ENCODE peak calls at places on chromosomes 4 and X, in six cellular contexts. O, W, Z, P, N and R are unnamed samples.

GRCh38 chr4:572594-572993 is 3.5 kb downstream of the TMEM271 start:
- DNase-seq in W (no peak), P (no peak), Z (no peak), N (no peak), O (no peak), R (no peak)

GRCh38 chr4:182807841-182808548 is 109.2 kb downstream of the DCTD start:
- DNase-seq in W (no peak), N (no peak), Z (no peak), O (no peak), P (no peak), R (no peak)

GRCh38 chr4:90118547-90119211 is 8.5 kb upstream of the CCSER1 start:
- DNase-seq in P (no peak), W (no peak), N (no peak), O (no peak), Z (no peak), R (no peak)

GRCh38 chrX:112961981-112962380 is 121.3 kb upstream of the AMOT start:
- DNase-seq in P (no peak), N (no peak), W (no peak), O (no peak), Z (no peak), R (no peak)

GRCh38 chrX:136711147-136711546 is 63.2 kb downstream of the CD40LG start:
- DNase-seq in Z (no peak), O (no peak), N (peak), P (peak), W (peak), R (peak)

GRCh38 chrX:32087663-32088062 is 1015.8 kb upstream of the FTHL17 start:
- DNase-seq in Z (no peak), W (no peak), N (no peak), P (no peak), O (no peak), R (no peak)

GRCh38 chr4:25970241-25970675 is 56.2 kb downstream of the SMIM20 start:
- DNase-seq in W (no peak), N (peak), O (no peak), P (peak), Z (peak), R (no peak)

GRCh38 chr4:47954245-47954644 is 39.9 kb upstream of the NFXL1 start:
- DNase-seq in P (no peak), O (no peak), N (no peak), Z (no peak), W (no peak), R (no peak)

GRCh38 chr4:136302566-136302965 is 1229.7 kb downstream of the PCDH18 start:
- DNase-seq in N (no peak), Z (no peak), O (no peak), W (no peak), P (no peak), R (no peak)

GRCh38 chrX:147917700-147918694 is 6.3 kb downstream of the FMR1 start:
- DNase-seq in P (peak), N (no peak), Z (no peak), W (no peak), O (no peak), R (no peak)

GRCh38 chr4:1628892-1629703 is 55.0 kb downstream of the FAM53A start:
- DNase-seq in Z (peak), P (peak), W (peak), N (peak), O (no peak), R (peak)

GRCh38 chr4:139242511-139243051 is 37.4 kb downstream of the MGARP start:
- DNase-seq in Z (no peak), N (no peak), W (no peak), P (peak), O (peak), R (no peak)

GRCh38 chrX:102957751-102958150 is 20.7 kb downstream of the RAB40AL start:
- DNase-seq in N (no peak), Z (no peak), P (peak), O (no peak), W (no peak), R (no peak)

GRCh38 chrX:9378980-9379696 is 85.7 kb upstream of the TBL1X start:
- DNase-seq in O (no peak), P (no peak), N (no peak), W (no peak), Z (no peak), R (no peak)

GRCh38 chr4:531721-532565 is 32.9 kb downstream of the PIGG start:
- DNase-seq in P (no peak), W (no peak), N (no peak), Z (no peak), O (no peak), R (no peak)